ENCODE peak calls at places on chromosomes 7 and 10, in five cellular contexts. One of them, this sample, is unnamed.

GRCh38 chr10:114928818-114929217 is 9.2 kb upstream of the TRUB1 start:
- DNase-seq in left ventricle myocardium inferior: no peak
- DNase-seq in adipocyte: no peak
- DNase-seq in CD8-positive, alpha-beta T cell: no peak
- DNase-seq in H7: no peak
- DNase-seq in this sample: no peak

GRCh38 chr10:132458595-132459251 is 61.7 kb downstream of the PWWP2B start:
- DNase-seq in H7: peak; percentile 98
- DNase-seq in CD8-positive, alpha-beta T cell: peak; percentile 69
- DNase-seq in adipocyte: peak; percentile 73
- DNase-seq in left ventricle myocardium inferior: no peak
- DNase-seq in this sample: no peak

GRCh38 chr7:109844362-109844761 is 1246.6 kb upstream of the LRRN3 start:
- DNase-seq in left ventricle myocardium inferior: no peak
- DNase-seq in H7: peak; percentile 1
- DNase-seq in CD8-positive, alpha-beta T cell: no peak
- DNase-seq in adipocyte: peak; percentile 29
- DNase-seq in this sample: peak; percentile 43

GRCh38 chr10:102119417-102120141 is 589 bp downstream of the LDB1 start:
- DNase-seq in adipocyte: peak; percentile 73
- DNase-seq in H7: peak; percentile 87
- DNase-seq in CD8-positive, alpha-beta T cell: peak; percentile 55
- DNase-seq in left ventricle myocardium inferior: peak; percentile 60
- DNase-seq in this sample: peak; percentile 54

GRCh38 chr7:116443101-116443523 is 56.4 kb upstream of the CAV2 start:
- DNase-seq in H7: no peak
- DNase-seq in adipocyte: peak; percentile 92
- DNase-seq in left ventricle myocardium inferior: no peak
- DNase-seq in CD8-positive, alpha-beta T cell: no peak
- DNase-seq in this sample: peak; percentile 99

GRCh38 chr10:5284311-5285057 is 80.3 kb upstream of the UCN3 start:
- DNase-seq in left ventricle myocardium inferior: no peak
- DNase-seq in adipocyte: peak; percentile 15
- DNase-seq in H7: no peak
- DNase-seq in CD8-positive, alpha-beta T cell: no peak
- DNase-seq in this sample: peak; percentile 85

GRCh38 chr10:2475711-2476110 is 591.6 kb upstream of the PFKP start:
- DNase-seq in CD8-positive, alpha-beta T cell: no peak
- DNase-seq in H7: no peak
- DNase-seq in adipocyte: no peak
- DNase-seq in left ventricle myocardium inferior: no peak
- DNase-seq in this sample: no peak

GRCh38 chr7:118902600-118902999 is 678.1 kb downstream of the ANKRD7 start:
- DNase-seq in CD8-positive, alpha-beta T cell: no peak
- DNase-seq in H7: no peak
- DNase-seq in left ventricle myocardium inferior: no peak
- DNase-seq in adipocyte: no peak
- DNase-seq in this sample: peak; percentile 73

GRCh38 chr10:93006435-93007039 is 54.1 kb upstream of the CYP26C1 start:
- DNase-seq in H7: peak; percentile 8
- DNase-seq in left ventricle myocardium inferior: no peak
- DNase-seq in adipocyte: peak; percentile 85
- DNase-seq in CD8-positive, alpha-beta T cell: no peak
- DNase-seq in this sample: peak; percentile 57

GRCh38 chr7:134290286-134290685 is 26.4 kb downstream of the SLC35B4 start:
- DNase-seq in H7: no peak
- DNase-seq in left ventricle myocardium inferior: no peak
- DNase-seq in adipocyte: peak; percentile 28
- DNase-seq in CD8-positive, alpha-beta T cell: no peak
- DNase-seq in this sample: peak; percentile 76

GRCh38 chr10:93859049-93859655 is 34.6 kb upstream of the SLC35G1 start:
- DNase-seq in H7: no peak
- DNase-seq in adipocyte: peak; percentile 66
- DNase-seq in left ventricle myocardium inferior: no peak
- DNase-seq in CD8-positive, alpha-beta T cell: no peak
- DNase-seq in this sample: peak; percentile 12

GRCh38 chr7:92609921-92610518 is 19.8 kb upstream of the FAM133B start:
- DNase-seq in left ventricle myocardium inferior: no peak
- DNase-seq in CD8-positive, alpha-beta T cell: no peak
- DNase-seq in H7: no peak
- DNase-seq in adipocyte: peak; percentile 52
- DNase-seq in this sample: peak; percentile 47

GRCh38 chr10:124041684-124042445 is 51.5 kb downstream of the CHST15 start:
- DNase-seq in H7: no peak
- DNase-seq in adipocyte: peak; percentile 12
- DNase-seq in CD8-positive, alpha-beta T cell: no peak
- DNase-seq in left ventricle myocardium inferior: no peak
- DNase-seq in this sample: no peak

GRCh38 chr10:75525067-75525466 is 93.6 kb downstream of the LRMDA start:
- DNase-seq in H7: no peak
- DNase-seq in CD8-positive, alpha-beta T cell: no peak
- DNase-seq in adipocyte: no peak
- DNase-seq in left ventricle myocardium inferior: no peak
- DNase-seq in this sample: no peak

GRCh38 chr10:132210766-132211165 is 24.0 kb downstream of the DPYSL4 start:
- DNase-seq in left ventricle myocardium inferior: no peak
- DNase-seq in CD8-positive, alpha-beta T cell: no peak
- DNase-seq in adipocyte: no peak
- DNase-seq in H7: no peak
- DNase-seq in this sample: no peak

GRCh38 chr10:113712755-113713154 is 33.0 kb downstream of the CASP7 start:
- DNase-seq in H7: peak; percentile 52
- DNase-seq in adipocyte: no peak
- DNase-seq in left ventricle myocardium inferior: no peak
- DNase-seq in CD8-positive, alpha-beta T cell: no peak
- DNase-seq in this sample: no peak

GRCh38 chr7:117113871-117114270 is 160.6 kb downstream of the ST7 start:
- DNase-seq in H7: no peak
- DNase-seq in CD8-positive, alpha-beta T cell: no peak
- DNase-seq in adipocyte: no peak
- DNase-seq in left ventricle myocardium inferior: no peak
- DNase-seq in this sample: no peak

GRCh38 chr10:50152792-50153272 is 85.1 kb downstream of the WASHC2A start:
- DNase-seq in adipocyte: no peak
- DNase-seq in CD8-positive, alpha-beta T cell: no peak
- DNase-seq in H7: peak; percentile 45
- DNase-seq in left ventricle myocardium inferior: peak; percentile 15
- DNase-seq in this sample: no peak

GRCh38 chr7:107860241-107860961 is 30.6 kb upstream of the DLD start:
- DNase-seq in adipocyte: no peak
- DNase-seq in CD8-positive, alpha-beta T cell: no peak
- DNase-seq in H7: no peak
- DNase-seq in left ventricle myocardium inferior: no peak
- DNase-seq in this sample: no peak

GRCh38 chr7:84043661-84044191 is 150.9 kb downstream of the SEMA3A start:
- DNase-seq in H7: no peak
- DNase-seq in CD8-positive, alpha-beta T cell: no peak
- DNase-seq in left ventricle myocardium inferior: no peak
- DNase-seq in adipocyte: peak; percentile 28
- DNase-seq in this sample: no peak

GRCh38 chr10:36256905-36257304 is 614.8 kb upstream of the FZD8 start:
- DNase-seq in CD8-positive, alpha-beta T cell: no peak
- DNase-seq in adipocyte: peak; percentile 84
- DNase-seq in left ventricle myocardium inferior: no peak
- DNase-seq in H7: no peak
- DNase-seq in this sample: no peak

GRCh38 chr7:146067880-146068279 is 48.7 kb upstream of the CNTNAP2 start:
- DNase-seq in left ventricle myocardium inferior: no peak
- DNase-seq in CD8-positive, alpha-beta T cell: no peak
- DNase-seq in H7: no peak
- DNase-seq in adipocyte: no peak
- DNase-seq in this sample: no peak

GRCh38 chr10:115171392-115171960 is 78.3 kb downstream of the ATRNL1 start:
- DNase-seq in left ventricle myocardium inferior: no peak
- DNase-seq in H7: no peak
- DNase-seq in CD8-positive, alpha-beta T cell: no peak
- DNase-seq in adipocyte: peak; percentile 68
- DNase-seq in this sample: peak; percentile 24

GRCh38 chr7:143391462-143392404 is 10.6 kb downstream of the ZYX start:
- DNase-seq in adipocyte: peak; percentile 61
- DNase-seq in H7: peak; percentile 58
- DNase-seq in left ventricle myocardium inferior: peak; percentile 71
- DNase-seq in CD8-positive, alpha-beta T cell: no peak
- DNase-seq in this sample: no peak

GRCh38 chr10:77889277-77889903 is 37.2 kb downstream of the DLG5 start:
- DNase-seq in H7: peak; percentile 67
- DNase-seq in CD8-positive, alpha-beta T cell: no peak
- DNase-seq in left ventricle myocardium inferior: no peak
- DNase-seq in adipocyte: no peak
- DNase-seq in this sample: peak; percentile 58

GRCh38 chr10:88978463-88978862 is 12.1 kb upstream of the FAS start:
- DNase-seq in left ventricle myocardium inferior: no peak
- DNase-seq in CD8-positive, alpha-beta T cell: no peak
- DNase-seq in H7: no peak
- DNase-seq in adipocyte: no peak
- DNase-seq in this sample: no peak

GRCh38 chr10:88971668-88972067 is 18.9 kb upstream of the FAS start:
- DNase-seq in H7: no peak
- DNase-seq in adipocyte: no peak
- DNase-seq in left ventricle myocardium inferior: no peak
- DNase-seq in CD8-positive, alpha-beta T cell: no peak
- DNase-seq in this sample: no peak

GRCh38 chr10:88974012-88974411 is 16.6 kb upstream of the FAS start:
- DNase-seq in H7: no peak
- DNase-seq in CD8-positive, alpha-beta T cell: no peak
- DNase-seq in left ventricle myocardium inferior: no peak
- DNase-seq in adipocyte: peak; percentile 66
- DNase-seq in this sample: no peak

GRCh38 chr10:88974446-88975376 is 15.9 kb upstream of the FAS start:
- DNase-seq in adipocyte: peak; percentile 68
- DNase-seq in left ventricle myocardium inferior: no peak
- DNase-seq in CD8-positive, alpha-beta T cell: no peak
- DNase-seq in H7: no peak
- DNase-seq in this sample: peak; percentile 37

DNA sequence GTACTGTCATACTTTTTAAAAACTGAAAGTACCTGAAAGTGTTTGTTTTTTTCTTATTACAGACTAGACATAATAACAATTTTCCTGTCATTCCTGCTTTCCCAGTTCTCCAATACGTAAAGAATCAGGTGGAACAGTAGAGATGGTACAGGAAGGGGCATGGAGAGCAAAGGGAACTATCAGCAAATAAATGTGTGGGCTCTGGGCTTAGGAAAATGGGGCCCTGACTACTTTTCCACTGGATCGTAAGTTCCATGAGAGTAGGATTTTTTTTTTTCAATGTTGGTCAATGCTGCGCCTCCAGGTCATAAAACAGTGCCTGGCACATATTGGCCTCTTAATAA is 15.2 kb upstream of the FAS start:
- DNase-seq in left ventricle myocardium inferior: no peak
- DNase-seq in H7: no peak
- DNase-seq in CD8-positive, alpha-beta T cell: no peak
- DNase-seq in adipocyte: no peak
- DNase-seq in this sample: no peak
- H3K4me3 ChIP-seq in left ventricle myocardium inferior: peak overlapping the region; percentile 60
- H3K4me3 ChIP-seq in H7: no peak overlapping the region
- H3K4me3 ChIP-seq in CD8-positive, alpha-beta T cell: peak overlapping the region; percentile 51
- H3K4me3 ChIP-seq in adipocyte: peak overlapping the region; percentile 80
- H3K4me3 ChIP-seq in this sample: peak overlapping the region; percentile 33

GRCh38 chr10:824497-824896 is 107.0 kb downstream of the LARP4B start:
- DNase-seq in left ventricle myocardium inferior: no peak
- DNase-seq in adipocyte: no peak
- DNase-seq in CD8-positive, alpha-beta T cell: no peak
- DNase-seq in H7: no peak
- DNase-seq in this sample: no peak

GRCh38 chr10:822197-822596 is 109.3 kb downstream of the LARP4B start:
- DNase-seq in left ventricle myocardium inferior: no peak
- DNase-seq in adipocyte: no peak
- DNase-seq in H7: no peak
- DNase-seq in CD8-positive, alpha-beta T cell: no peak
- DNase-seq in this sample: no peak

GRCh38 chr10:824946-825345 is 106.6 kb downstream of the LARP4B start:
- DNase-seq in left ventricle myocardium inferior: no peak
- DNase-seq in H7: no peak
- DNase-seq in adipocyte: no peak
- DNase-seq in CD8-positive, alpha-beta T cell: no peak
- DNase-seq in this sample: no peak

GRCh38 chr10:821322-821721 is 110.2 kb downstream of the LARP4B start:
- DNase-seq in adipocyte: no peak
- DNase-seq in CD8-positive, alpha-beta T cell: no peak
- DNase-seq in left ventricle myocardium inferior: no peak
- DNase-seq in H7: no peak
- DNase-seq in this sample: no peak

GRCh38 chr10:822661-823367 is 108.7 kb downstream of the LARP4B start:
- DNase-seq in left ventricle myocardium inferior: no peak
- DNase-seq in adipocyte: no peak
- DNase-seq in H7: no peak
- DNase-seq in CD8-positive, alpha-beta T cell: no peak
- DNase-seq in this sample: no peak
- H3K36me3 ChIP-seq in left ventricle myocardium inferior: peaks cover 80% of the 10 kb centered on the region
- H3K36me3 ChIP-seq in adipocyte: peaks cover 84% of the 10 kb centered on the region
- H3K36me3 ChIP-seq in H7: peaks cover 52% of the 10 kb centered on the region
- H3K36me3 ChIP-seq in CD8-positive, alpha-beta T cell: peaks cover 34% of the 10 kb centered on the region
- H3K36me3 ChIP-seq in this sample: peaks cover 40% of the 10 kb centered on the region

DNA sequence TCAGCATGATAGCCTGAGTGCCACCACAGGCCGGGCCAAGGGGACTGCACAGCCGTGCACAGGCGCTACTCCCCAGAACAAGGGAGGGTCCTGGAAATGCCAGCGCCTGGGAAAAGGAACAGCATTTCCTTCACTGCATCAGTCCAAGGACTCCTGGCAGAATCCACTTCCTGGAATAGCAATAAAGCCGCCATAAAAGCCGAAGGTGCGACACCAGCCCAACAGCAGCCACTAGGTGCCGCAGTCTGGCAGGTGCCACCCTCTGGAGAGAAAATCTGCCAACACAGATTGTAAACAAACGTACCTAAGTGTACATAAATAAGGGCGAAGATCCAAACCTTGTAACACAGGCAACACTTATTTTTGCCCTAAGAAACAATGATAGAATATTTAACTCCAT is 22.3 kb downstream of the VOPP1 start:
- DNase-seq in H7: no peak
- DNase-seq in CD8-positive, alpha-beta T cell: no peak
- DNase-seq in adipocyte: no peak
- DNase-seq in left ventricle myocardium inferior: no peak
- DNase-seq in this sample: no peak
- H3K4me3 ChIP-seq in H7: no peak overlapping the region
- H3K4me3 ChIP-seq in CD8-positive, alpha-beta T cell: no peak overlapping the region
- H3K4me3 ChIP-seq in adipocyte: no peak overlapping the region
- H3K4me3 ChIP-seq in left ventricle myocardium inferior: no peak overlapping the region
- H3K4me3 ChIP-seq in this sample: no peak overlapping the region

GRCh38 chr7:155305251-155305904 is 7.7 kb downstream of the INSIG1 start:
- DNase-seq in H7: no peak
- DNase-seq in adipocyte: no peak
- DNase-seq in CD8-positive, alpha-beta T cell: no peak
- DNase-seq in left ventricle myocardium inferior: no peak
- DNase-seq in this sample: peak; percentile 26

GRCh38 chr7:155300641-155301452 is 3.2 kb downstream of the INSIG1 start:
- DNase-seq in left ventricle myocardium inferior: no peak
- DNase-seq in CD8-positive, alpha-beta T cell: no peak
- DNase-seq in adipocyte: no peak
- DNase-seq in H7: no peak
- DNase-seq in this sample: no peak

GRCh38 chr7:155306677-155307470 is 9.2 kb downstream of the INSIG1 start:
- DNase-seq in adipocyte: no peak
- DNase-seq in CD8-positive, alpha-beta T cell: no peak
- DNase-seq in H7: no peak
- DNase-seq in left ventricle myocardium inferior: no peak
- DNase-seq in this sample: peak; percentile 97

GRCh38 chr7:155303039-155303593 is 5.4 kb downstream of the INSIG1 start:
- DNase-seq in CD8-positive, alpha-beta T cell: no peak
- DNase-seq in H7: no peak
- DNase-seq in adipocyte: no peak
- DNase-seq in left ventricle myocardium inferior: no peak
- DNase-seq in this sample: no peak

GRCh38 chr7:155303897-155304296 is 6.2 kb downstream of the INSIG1 start:
- DNase-seq in CD8-positive, alpha-beta T cell: no peak
- DNase-seq in left ventricle myocardium inferior: no peak
- DNase-seq in H7: no peak
- DNase-seq in adipocyte: no peak
- DNase-seq in this sample: no peak
- H3K36me3 ChIP-seq in CD8-positive, alpha-beta T cell: peaks cover 33% of the 10 kb centered on the region
- H3K36me3 ChIP-seq in left ventricle myocardium inferior: peaks cover 41% of the 10 kb centered on the region
- H3K36me3 ChIP-seq in H7: peaks cover 19% of the 10 kb centered on the region
- H3K36me3 ChIP-seq in adipocyte: peaks cover 81% of the 10 kb centered on the region
- H3K36me3 ChIP-seq in this sample: peaks cover 18% of the 10 kb centered on the region